ENCODE peak calls at places on chromosomes 5 and 9, in nine cellular contexts. M is astrocyte of the spinal cord, E is fibroblast of lung, J is HFF-Myc, H is brain microvascular endothelial cell, X is right lobe of liver, U is HCT116, R is GM12865, S is cardiac fibroblast. T is an unnamed sample.

GRCh38 chr9:108664309-108665255 is 191.2 kb downstream of the ACTL7B start:
- DNase-seq in U (no peak), X (no peak), R (no peak), E (no peak), S (no peak), M (no peak), H (no peak), J (no peak), T (no peak)

GRCh38 chr9:137397675-137398423 is 25.1 kb downstream of the EXD3 start:
- DNase-seq in J (no peak), U (no peak), S (no peak), R (peak), H (no peak), X (no peak), E (no peak), M (no peak), T (no peak)

GRCh38 chr5:135269224-135269623 is 129.8 kb downstream of the MACROH2A1 start:
- DNase-seq in S (no peak), M (peak), X (no peak), J (no peak), E (no peak), R (no peak), U (no peak), H (peak), T (no peak)

GRCh38 chr5:158234323-158235158 is 375.6 kb upstream of the CLINT1 start:
- DNase-seq in E (peak), X (no peak), U (no peak), R (no peak), M (peak), J (no peak), H (peak), S (no peak), T (no peak)

GRCh38 chr5:170267431-170268152 is 30.0 kb downstream of the LCP2 start:
- DNase-seq in X (peak), J (peak), E (peak), U (peak), H (peak), R (peak), S (peak), M (peak), T (peak)

GRCh38 chr5:157476699-157477408 is 16.8 kb downstream of the NIPAL4 start:
- DNase-seq in H (peak), J (peak), S (peak), R (peak), M (peak), X (no peak), E (peak), U (peak), T (peak)

GRCh38 chr5:107400328-107400727 is 270.4 kb downstream of the EFNA5 start:
- DNase-seq in M (no peak), R (no peak), X (no peak), S (no peak), U (no peak), E (no peak), H (no peak), J (no peak), T (no peak)

GRCh38 chr9:13083973-13084528 is 195.4 kb downstream of the MPDZ start:
- DNase-seq in M (peak), J (peak), U (no peak), S (peak), X (no peak), E (peak), R (no peak), H (peak), T (no peak)

GRCh38 chr5:103505581-103506305 is 56.8 kb downstream of the NUDT12 start:
- DNase-seq in U (no peak), S (peak), R (no peak), X (no peak), E (peak), H (peak), J (no peak), M (peak), T (no peak)

GRCh38 chr9:136860933-136861873 is 4.9 kb downstream of the EDF1 start:
- DNase-seq in M (no peak), R (no peak), X (peak), E (no peak), S (no peak), J (no peak), H (no peak), U (no peak), T (no peak)

GRCh38 chr9:127751269-127752054 is 16.4 kb upstream of the TOR2A start:
- DNase-seq in R (no peak), U (no peak), S (no peak), H (peak), J (no peak), E (peak), X (no peak), M (peak), T (no peak)

GRCh38 chr5:125326114-125326513 is 579.7 kb upstream of the ZNF608 start:
- DNase-seq in J (peak), E (peak), M (peak), S (peak), X (peak), U (no peak), H (peak), R (no peak), T (no peak)

GRCh38 chr9:90086076-90086475 is 481.3 kb downstream of the GADD45G start:
- DNase-seq in U (no peak), J (no peak), M (no peak), S (no peak), X (no peak), E (no peak), R (no peak), H (no peak), T (no peak)

GRCh38 chr5:117299940-117300339 is 725.3 kb upstream of the SEMA6A start:
- DNase-seq in J (no peak), R (no peak), X (no peak), M (no peak), S (no peak), H (no peak), E (no peak), U (no peak), T (no peak)

GRCh38 chr5:38463634-38464521 is 92.6 kb downstream of the LIFR start:
- DNase-seq in M (peak), E (peak), U (peak), R (no peak), S (peak), J (peak), X (peak), H (peak), T (peak)

GRCh38 chr5:82355921-82356454 is 77.8 kb upstream of the RPS23 start:
- DNase-seq in E (peak), X (no peak), U (no peak), J (no peak), H (no peak), R (no peak), M (no peak), S (peak), T (no peak)

GRCh38 chr9:96061293-96061987 is 185.9 kb downstream of the ERCC6L2 start:
- DNase-seq in H (peak), U (peak), X (peak), M (peak), S (peak), R (peak), E (peak), J (no peak), T (no peak)

GRCh38 chr9:135901036-135901758 is 6.1 kb downstream of the CAMSAP1 start:
- DNase-seq in X (no peak), E (no peak), J (no peak), U (no peak), H (no peak), M (no peak), S (no peak), R (no peak), T (no peak)

GRCh38 chr9:131254107-131254491 is 22.2 kb downstream of the FAM78A start:
- DNase-seq in J (no peak), H (no peak), X (no peak), U (no peak), M (no peak), E (no peak), R (peak), S (no peak), T (no peak)

GRCh38 chr9:123109540-123110279 is 76.2 kb downstream of the GPR21 start:
- DNase-seq in J (no peak), R (no peak), S (no peak), H (no peak), E (no peak), U (no peak), X (peak), M (no peak), T (peak)

GRCh38 chr5:11143456-11144267 is 382.6 kb upstream of the DAP start:
- DNase-seq in E (no peak), J (no peak), U (no peak), X (no peak), S (no peak), R (peak), M (peak), H (no peak), T (no peak)

GRCh38 chr5:109694451-109694891 is 4.7 kb downstream of the MAN2A1 start:
- DNase-seq in H (no peak), E (peak), S (no peak), J (no peak), M (peak), X (no peak), U (no peak), R (no peak), T (no peak)

GRCh38 chr9:135764731-135765130 is 62.7 kb downstream of the KCNT1 start:
- DNase-seq in S (no peak), U (no peak), H (no peak), R (no peak), M (no peak), E (no peak), J (no peak), X (no peak), T (no peak)

GRCh38 chr5:39076757-39077475 is 2.7 kb upstream of the RICTOR start:
- DNase-seq in H (no peak), J (no peak), X (no peak), E (peak), M (peak), R (peak), U (no peak), S (peak), T (no peak)

GRCh38 chr5:149271195-149271716 is 403 bp upstream of the AFAP1L1 start:
- DNase-seq in U (no peak), E (no peak), S (no peak), J (no peak), X (peak), M (no peak), H (no peak), R (no peak), T (peak)

GRCh38 chr9:126519660-126520425 is 93.9 kb upstream of the LMX1B start:
- DNase-seq in X (no peak), H (no peak), R (no peak), S (no peak), J (no peak), U (no peak), M (no peak), E (no peak), T (no peak)

GRCh38 chr5:136308396-136308795 is 56.9 kb downstream of the TRPC7 start:
- DNase-seq in J (no peak), U (no peak), S (no peak), M (no peak), X (no peak), H (no peak), E (no peak), R (no peak), T (no peak)
- TF ChIP-seq CTCF in J (no peak), U (no peak), S (no peak), M (no peak), X (peak), H (peak), E (no peak), R (no peak), T (peak)

DNA sequence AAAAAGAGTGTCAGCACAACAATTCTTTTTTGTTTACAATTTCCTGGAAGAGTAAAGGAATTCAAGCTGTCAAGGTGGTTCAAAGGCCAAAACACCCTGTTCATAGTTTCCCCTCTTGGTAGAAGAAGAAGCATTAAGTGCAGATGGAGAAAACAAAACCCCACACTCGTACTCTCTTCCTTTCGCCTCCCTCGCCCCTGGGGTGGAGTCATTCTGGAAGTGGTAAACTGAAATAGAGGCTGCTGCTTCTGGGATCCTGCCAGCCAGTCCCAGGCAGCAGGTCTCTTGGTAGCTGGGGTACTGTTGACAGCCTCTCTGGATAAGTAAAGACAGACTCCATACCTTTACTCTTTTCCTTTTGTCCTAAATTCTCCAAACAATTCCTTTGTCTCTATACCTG is 105.0 kb downstream of the ANKRD55 start:
- DNase-seq in S (peak), M (no peak), J (no peak), H (no peak), X (no peak), E (no peak), R (peak), U (no peak), T (no peak)
- H3K4me3 ChIP-seq in S (no peak), M (no peak), J (no peak), H (no peak), X (no peak), E (no peak), R (no peak), U (no peak), T (no peak)

DNA sequence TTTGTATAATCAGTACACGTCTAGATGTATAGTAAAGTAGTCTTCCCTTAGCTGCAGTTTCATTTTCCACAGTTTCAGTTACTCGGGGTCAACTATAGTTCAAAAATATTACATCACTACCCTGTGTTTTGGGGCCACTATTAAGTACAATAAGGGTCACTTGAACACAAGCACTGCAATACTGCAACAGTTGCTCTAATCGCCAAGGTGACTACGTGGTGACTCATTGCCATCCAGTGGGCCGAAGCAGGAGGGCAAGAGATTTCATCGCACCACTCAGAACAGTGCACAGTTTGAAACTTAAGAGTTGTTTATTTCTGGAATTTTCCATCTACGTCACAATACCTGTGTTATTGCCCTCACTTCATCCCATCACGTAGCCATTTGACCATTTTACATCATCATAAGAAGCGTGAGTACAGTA is at the start of gene ARL14EPL:
- DNase-seq in J (peak), S (peak), X (peak), R (peak), U (peak), H (peak), E (peak), M (peak), T (peak)
- TF ChIP-seq CTCF in J (peak), S (peak), X (peak), R (peak), U (no peak), H (peak), E (peak), M (peak), T (no peak)

DNA sequence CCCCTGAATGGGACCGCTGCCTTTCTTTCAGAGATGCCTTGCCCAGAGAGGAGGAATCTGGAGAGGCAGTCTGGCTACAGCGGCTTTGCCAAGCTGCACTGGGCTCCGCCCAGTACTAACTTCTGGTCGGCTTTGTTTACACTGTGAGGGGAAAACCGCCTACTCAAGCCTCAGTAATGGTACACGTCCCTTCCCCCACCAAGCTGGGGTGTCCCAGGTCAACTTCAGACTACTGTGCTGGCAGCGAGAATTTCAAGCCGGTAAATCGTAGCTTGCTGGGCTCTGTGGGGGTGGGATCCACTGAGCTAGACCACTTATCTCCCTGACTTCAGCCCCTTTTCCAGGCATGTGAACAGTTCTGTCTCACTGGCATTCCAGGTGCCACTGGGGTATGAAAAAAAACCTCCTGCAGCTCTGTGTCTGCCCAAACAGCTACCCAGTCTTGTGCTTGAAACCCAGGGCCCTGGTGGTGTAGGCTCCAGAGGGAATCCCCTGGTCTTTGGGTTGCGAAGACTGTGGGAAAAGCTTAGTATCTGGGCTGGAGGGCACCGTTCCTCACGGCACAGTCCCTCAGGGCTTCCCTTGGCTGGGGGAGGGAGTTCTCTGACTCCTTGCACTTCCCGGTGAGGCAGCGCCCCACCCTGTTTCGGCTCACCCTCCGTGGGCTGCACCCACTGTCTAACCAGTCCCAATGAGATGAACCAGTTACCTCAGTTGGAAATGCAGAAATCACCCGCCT is 171.2 kb downstream of the CWC27 start:
- DNase-seq in E (peak), H (peak), J (no peak), U (no peak), R (no peak), S (peak), X (peak), M (peak), T (peak)
- H3K4me3 ChIP-seq in E (peak), H (peak), J (no peak), U (no peak), R (no peak), S (no peak), X (peak), M (no peak), T (no peak)

GRCh38 chr5:29002481-29002880 is 1964.1 kb upstream of the CDH9 start:
- DNase-seq in J (no peak), U (no peak), X (no peak), E (no peak), R (no peak), M (no peak), H (no peak), S (no peak), T (no peak)

GRCh38 chr5:29005386-29005785 is 1967.0 kb upstream of the CDH9 start:
- DNase-seq in H (peak), E (no peak), M (peak), X (no peak), J (no peak), S (no peak), R (no peak), U (no peak), T (peak)

GRCh38 chr5:29001666-29002065 is 1963.3 kb upstream of the CDH9 start:
- DNase-seq in M (no peak), J (no peak), S (no peak), R (no peak), E (no peak), U (no peak), H (no peak), X (no peak), T (no peak)
- TF ChIP-seq CTCF in M (no peak), J (no peak), S (no peak), R (no peak), E (no peak), U (no peak), H (no peak), X (no peak), T (no peak)

DNA sequence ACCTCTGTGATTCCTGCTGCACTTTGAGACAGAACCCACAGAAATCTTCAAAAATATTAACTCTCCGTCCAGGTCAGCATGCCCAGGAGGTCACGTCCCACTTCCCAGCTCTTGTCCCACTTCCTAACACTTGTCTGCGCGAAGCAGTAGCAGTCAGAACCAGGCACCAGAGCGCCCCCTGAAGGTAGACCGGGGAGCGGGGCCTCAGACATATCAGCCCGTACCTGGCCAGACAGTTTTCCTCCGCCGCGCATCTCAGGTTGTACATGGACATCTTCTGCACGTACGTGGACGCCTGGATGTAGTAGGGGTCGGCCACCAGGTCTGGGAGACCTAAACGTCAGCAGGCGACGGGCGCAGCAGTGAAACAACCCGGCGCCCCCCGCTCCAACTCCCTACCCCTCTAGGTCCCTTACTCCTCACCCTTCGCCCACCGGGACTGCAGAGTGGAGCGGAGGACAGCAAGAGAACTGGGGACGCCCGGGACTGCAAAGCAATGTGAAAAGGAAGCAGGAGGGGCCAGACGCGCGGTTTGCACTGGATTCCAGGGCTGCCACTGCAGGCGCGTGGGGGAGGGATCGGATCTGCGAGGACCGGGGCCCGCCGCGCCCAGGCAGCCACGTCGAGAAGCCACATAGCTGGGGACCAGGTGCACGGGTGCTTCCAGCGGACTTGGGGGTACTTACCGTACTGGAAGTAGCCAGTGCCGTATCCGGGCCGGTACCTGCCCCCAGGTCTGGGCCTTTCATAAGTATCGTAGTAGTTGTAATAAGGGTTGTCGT is 1.2 kb downstream of the LOX start:
- DNase-seq in E (peak), H (peak), U (no peak), S (peak), M (peak), J (no peak), X (peak), R (peak), T (peak)
- H3K4me3 ChIP-seq in E (peak), H (peak), U (no peak), S (peak), M (peak), J (peak), X (peak), R (peak), T (peak)

GRCh38 chr5:138568061-138568824 is 7.0 kb downstream of the HSPA9 start:
- DNase-seq in R (no peak), S (no peak), J (no peak), U (no peak), X (no peak), M (peak), E (no peak), H (peak), T (no peak)
- TF ChIP-seq CTCF in R (no peak), S (no peak), J (no peak), U (no peak), X (peak), M (no peak), E (no peak), H (no peak), T (no peak)

GRCh38 chr9:6216002-6216401 is 395 bp downstream of the IL33 start:
- DNase-seq in M (no peak), S (no peak), X (no peak), H (no peak), R (no peak), U (no peak), J (no peak), E (no peak), T (no peak)

GRCh38 chr9:6216951-6217350 is 1.3 kb downstream of the IL33 start:
- DNase-seq in X (no peak), M (no peak), H (no peak), E (no peak), R (no peak), S (peak), U (no peak), J (no peak), T (no peak)

GRCh38 chr9:6219040-6219439 is 3.4 kb downstream of the IL33 start:
- DNase-seq in H (no peak), M (no peak), R (no peak), S (peak), U (no peak), E (no peak), J (no peak), X (no peak), T (no peak)

GRCh38 chr9:6218099-6218502 is 2.5 kb downstream of the IL33 start:
- DNase-seq in U (no peak), H (no peak), R (no peak), E (peak), X (no peak), S (peak), J (no peak), M (no peak), T (no peak)

GRCh38 chr9:6219981-6220380 is 4.4 kb downstream of the IL33 start:
- DNase-seq in S (peak), X (no peak), E (no peak), H (no peak), R (no peak), J (no peak), U (no peak), M (no peak), T (no peak)
- H3K4me3 ChIP-seq in S (no peak), X (no peak), E (no peak), H (no peak), R (no peak), J (no peak), U (no peak), M (no peak), T (no peak)

GRCh38 chr5:167261309-167262100 is 1029.9 kb upstream of the WWC1 start:
- DNase-seq in S (peak), M (no peak), R (peak), H (no peak), X (no peak), J (no peak), U (no peak), E (no peak), T (peak)
- TF ChIP-seq CTCF in S (no peak), M (peak), R (peak), H (peak), X (peak), J (peak), U (peak), E (peak), T (peak)